ENCODE peak calls at places on chromosomes 7 and 10, in six cellular contexts. One of them, this sample, is unnamed.

GRCh38 chr7:41255113-41255512 is 447.8 kb downstream of the INHBA start:
- DNase-seq in cardiac fibroblast: no peak
- DNase-seq in activated T-helper 1 cell treated with anti-CD3 and anti-CD28 coated beads, Interleukin-2, amount 50 U/mL, for 16 hours: no peak
- DNase-seq in substantia nigra: no peak
- DNase-seq in H54: no peak
- DNase-seq in CD4-positive, alpha-beta T cell: no peak
- DNase-seq in this sample: no peak

GRCh38 chr7:143042159-143042820 is 9.9 kb upstream of the OR6V1 start:
- DNase-seq in cardiac fibroblast: no peak
- DNase-seq in activated T-helper 1 cell treated with anti-CD3 and anti-CD28 coated beads, Interleukin-2, amount 50 U/mL, for 16 hours: no peak
- DNase-seq in substantia nigra: no peak
- DNase-seq in H54: no peak
- DNase-seq in CD4-positive, alpha-beta T cell: no peak
- DNase-seq in this sample: no peak

GRCh38 chr10:11825796-11826414 is 2.7 kb downstream of the PROSER2 start:
- DNase-seq in cardiac fibroblast: no peak
- DNase-seq in activated T-helper 1 cell treated with anti-CD3 and anti-CD28 coated beads, Interleukin-2, amount 50 U/mL, for 16 hours: no peak
- DNase-seq in substantia nigra: no peak
- DNase-seq in H54: no peak
- DNase-seq in CD4-positive, alpha-beta T cell: no peak
- DNase-seq in this sample: no peak

GRCh38 chr7:1325646-1326510 is 93.2 kb downstream of the UNCX start:
- DNase-seq in cardiac fibroblast: no peak
- DNase-seq in activated T-helper 1 cell treated with anti-CD3 and anti-CD28 coated beads, Interleukin-2, amount 50 U/mL, for 16 hours: no peak
- DNase-seq in substantia nigra: no peak
- DNase-seq in H54: no peak
- DNase-seq in CD4-positive, alpha-beta T cell: no peak
- DNase-seq in this sample: no peak

GRCh38 chr10:75400769-75401568 is 595 bp downstream of the ZNF503 start:
- DNase-seq in cardiac fibroblast: peak; percentile 67
- DNase-seq in activated T-helper 1 cell treated with anti-CD3 and anti-CD28 coated beads, Interleukin-2, amount 50 U/mL, for 16 hours: no peak
- DNase-seq in substantia nigra: peak; percentile 45
- DNase-seq in H54: peak; percentile 67
- DNase-seq in CD4-positive, alpha-beta T cell: no peak
- DNase-seq in this sample: no peak

GRCh38 chr7:64308019-64308275 is 5.8 kb upstream of the ZNF736 start:
- DNase-seq in cardiac fibroblast: no peak
- DNase-seq in activated T-helper 1 cell treated with anti-CD3 and anti-CD28 coated beads, Interleukin-2, amount 50 U/mL, for 16 hours: no peak
- DNase-seq in substantia nigra: peak; percentile 13
- DNase-seq in H54: no peak
- DNase-seq in CD4-positive, alpha-beta T cell: no peak
- DNase-seq in this sample: no peak

GRCh38 chr10:132266594-132267161 is 41.1 kb downstream of the STK32C start:
- DNase-seq in cardiac fibroblast: no peak
- DNase-seq in activated T-helper 1 cell treated with anti-CD3 and anti-CD28 coated beads, Interleukin-2, amount 50 U/mL, for 16 hours: no peak
- DNase-seq in substantia nigra: no peak
- DNase-seq in H54: no peak
- DNase-seq in CD4-positive, alpha-beta T cell: no peak
- DNase-seq in this sample: no peak

GRCh38 chr7:142485617-142486226 is 227.9 kb upstream of the PRSS58 start:
- DNase-seq in cardiac fibroblast: peak; percentile 28
- DNase-seq in activated T-helper 1 cell treated with anti-CD3 and anti-CD28 coated beads, Interleukin-2, amount 50 U/mL, for 16 hours: no peak
- DNase-seq in substantia nigra: peak; percentile 30
- DNase-seq in H54: no peak
- DNase-seq in CD4-positive, alpha-beta T cell: no peak
- DNase-seq in this sample: no peak

GRCh38 chr10:61812052-61812721 is 89.3 kb upstream of the ARID5B start:
- DNase-seq in cardiac fibroblast: no peak
- DNase-seq in activated T-helper 1 cell treated with anti-CD3 and anti-CD28 coated beads, Interleukin-2, amount 50 U/mL, for 16 hours: no peak
- DNase-seq in substantia nigra: no peak
- DNase-seq in H54: no peak
- DNase-seq in CD4-positive, alpha-beta T cell: no peak
- DNase-seq in this sample: no peak

GRCh38 chr10:35934637-35934995 is 292.5 kb upstream of the FZD8 start:
- DNase-seq in cardiac fibroblast: no peak
- DNase-seq in activated T-helper 1 cell treated with anti-CD3 and anti-CD28 coated beads, Interleukin-2, amount 50 U/mL, for 16 hours: no peak
- DNase-seq in substantia nigra: no peak
- DNase-seq in H54: no peak
- DNase-seq in CD4-positive, alpha-beta T cell: no peak
- DNase-seq in this sample: no peak

GRCh38 chr10:93147281-93147680 is 73.6 kb downstream of the CYP26A1 start:
- DNase-seq in cardiac fibroblast: no peak
- DNase-seq in activated T-helper 1 cell treated with anti-CD3 and anti-CD28 coated beads, Interleukin-2, amount 50 U/mL, for 16 hours: no peak
- DNase-seq in substantia nigra: no peak
- DNase-seq in H54: no peak
- DNase-seq in CD4-positive, alpha-beta T cell: no peak
- DNase-seq in this sample: no peak

GRCh38 chr10:16193241-16193640 is 243.6 kb upstream of the PTER start:
- DNase-seq in cardiac fibroblast: no peak
- DNase-seq in activated T-helper 1 cell treated with anti-CD3 and anti-CD28 coated beads, Interleukin-2, amount 50 U/mL, for 16 hours: no peak
- DNase-seq in substantia nigra: no peak
- DNase-seq in H54: no peak
- DNase-seq in CD4-positive, alpha-beta T cell: no peak
- DNase-seq in this sample: no peak

GRCh38 chr7:91694221-91694856 is 186.2 kb downstream of the MTERF1 start:
- DNase-seq in cardiac fibroblast: peak; percentile 23
- DNase-seq in activated T-helper 1 cell treated with anti-CD3 and anti-CD28 coated beads, Interleukin-2, amount 50 U/mL, for 16 hours: no peak
- DNase-seq in substantia nigra: no peak
- DNase-seq in H54: no peak
- DNase-seq in CD4-positive, alpha-beta T cell: no peak
- DNase-seq in this sample: no peak

This sample was measured in keratinocyte.